ENCODE peak calls at places on chromosomes 11 and 22, in four cellular contexts. G is CD4-positive, alpha-beta T cell; D is lower leg skin; I is upper lobe of right lung. O is an unnamed sample.

GRCh38 chr11:130087294-130087926 is 17.7 kb downstream of the APLP2 start:
- DNase-seq in D (no peak), I (no peak), G (no peak), O (no peak)

GRCh38 chr22:24055283-24055682 is 44.2 kb downstream of the CABIN1 start:
- DNase-seq in D (no peak), G (no peak), I (no peak), O (no peak)

GRCh38 chr22:30668306-30668655 is 606 bp upstream of the DUSP18 start:
- DNase-seq in D (no peak), I (no peak), G (no peak), O (no peak)

GRCh38 chr11:101509911-101510310 is 73.9 kb downstream of the TRPC6 start:
- DNase-seq in D (no peak), I (no peak), G (no peak), O (no peak)

GRCh38 chr22:20271114-20271994 is 3.2 kb upstream of the RTN4R start:
- DNase-seq in I (peak), D (no peak), G (no peak), O (no peak)

GRCh38 chr11:87901366-87901765 is 273.9 kb downstream of the RAB38 start:
- DNase-seq in D (no peak), I (no peak), G (no peak), O (no peak)

GRCh38 chr11:64042301-64042700 is 6.6 kb downstream of the FLRT1 start:
- DNase-seq in I (no peak), D (no peak), G (no peak), O (no peak)

GRCh38 chr22:50583294-50583865 is 731 bp upstream of the CHKB start:
- DNase-seq in D (no peak), I (peak), G (no peak), O (peak)

GRCh38 chr11:71543866-71544265 is 4.4 kb upstream of the KRTAP5-9 start:
- DNase-seq in D (no peak), G (no peak), I (no peak), O (no peak)

GRCh38 chr22:47918276-47918928 is 1156.0 kb downstream of the TBC1D22A start:
- DNase-seq in G (no peak), I (no peak), D (no peak), O (no peak)

GRCh38 chr11:133835258-133836075 is 9.8 kb downstream of the SPATA19 start:
- DNase-seq in G (no peak), I (no peak), D (no peak), O (no peak)

DNA sequence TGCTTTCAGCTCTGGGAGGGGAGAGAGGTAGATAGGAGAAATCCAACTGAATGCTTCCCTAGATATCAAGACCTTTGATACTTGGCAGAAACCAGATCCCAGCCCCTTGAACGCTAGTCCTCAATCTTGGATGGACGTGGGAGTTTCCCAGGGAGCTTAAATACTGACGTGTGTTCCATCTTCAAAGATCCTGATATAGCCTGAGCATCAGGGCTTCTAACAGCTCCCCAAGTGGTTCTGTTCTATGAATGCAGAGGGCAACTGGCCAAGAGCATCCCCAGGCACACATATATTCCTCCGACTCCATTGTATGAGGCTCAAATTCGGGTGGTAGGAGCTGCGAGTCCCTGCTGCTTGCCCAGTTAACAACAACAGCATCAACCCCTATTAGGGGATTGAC is 8.7 kb upstream of the ACCS start:
- DNase-seq in I (no peak), D (no peak), G (no peak), O (no peak)
- TF ChIP-seq CTCF in I (no peak), D (no peak), G (no peak), O (no peak)

GRCh38 chr11:55714982-55715888 is 53.2 kb downstream of the OR4C6 start:
- DNase-seq in D (no peak), G (no peak), I (no peak), O (no peak)
- TF ChIP-seq CTCF in D (no peak), G (no peak), I (peak), O (peak)

DNA sequence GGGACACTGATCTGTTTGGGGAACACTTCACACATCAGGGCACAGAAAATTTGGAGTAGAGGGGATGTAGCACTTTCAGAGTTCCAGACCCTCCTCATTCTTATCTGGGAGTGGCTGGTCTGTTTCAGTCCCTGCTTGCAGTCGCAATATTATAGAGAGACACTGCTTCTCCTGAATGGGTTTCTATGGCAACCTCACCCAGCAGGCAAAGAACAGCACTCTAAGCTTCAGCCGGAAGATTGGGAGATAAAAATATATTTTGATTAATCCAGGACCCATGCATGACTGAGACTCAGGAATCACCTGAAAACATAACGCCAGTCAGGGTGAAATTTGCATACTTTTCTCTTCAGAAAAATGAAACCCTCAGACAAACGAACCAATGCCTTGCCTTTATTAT is 28.6 kb upstream of the SCN3B start:
- DNase-seq in D (no peak), I (no peak), G (no peak), O (no peak)
- TF ChIP-seq CTCF in D (no peak), I (no peak), G (no peak), O (no peak)

DNA sequence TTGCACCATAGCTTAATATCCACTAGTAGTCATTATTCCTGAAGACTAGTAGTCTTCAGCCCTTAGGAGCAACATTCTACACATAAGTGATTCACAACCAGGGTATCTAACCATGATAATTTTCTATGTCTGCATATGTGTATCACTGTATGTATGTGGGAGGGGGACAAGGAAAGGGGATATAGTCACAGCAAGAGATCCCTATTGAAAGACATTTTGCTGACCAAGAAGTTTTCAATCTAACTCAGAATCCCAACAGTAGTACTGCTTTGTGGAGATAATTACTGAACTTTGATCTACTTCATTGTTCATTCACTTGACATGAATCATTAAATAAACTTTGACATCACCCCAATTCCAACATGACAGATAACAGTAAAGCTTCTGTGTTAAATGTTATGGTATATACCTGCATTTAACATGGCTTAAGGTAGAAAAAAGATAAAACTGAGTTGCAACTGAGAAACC is 10.3 kb downstream of the PIK3C2A start:
- DNase-seq in I (no peak), G (no peak), D (no peak), O (no peak)
- TF ChIP-seq CTCF in I (no peak), G (no peak), D (no peak), O (no peak)

DNA sequence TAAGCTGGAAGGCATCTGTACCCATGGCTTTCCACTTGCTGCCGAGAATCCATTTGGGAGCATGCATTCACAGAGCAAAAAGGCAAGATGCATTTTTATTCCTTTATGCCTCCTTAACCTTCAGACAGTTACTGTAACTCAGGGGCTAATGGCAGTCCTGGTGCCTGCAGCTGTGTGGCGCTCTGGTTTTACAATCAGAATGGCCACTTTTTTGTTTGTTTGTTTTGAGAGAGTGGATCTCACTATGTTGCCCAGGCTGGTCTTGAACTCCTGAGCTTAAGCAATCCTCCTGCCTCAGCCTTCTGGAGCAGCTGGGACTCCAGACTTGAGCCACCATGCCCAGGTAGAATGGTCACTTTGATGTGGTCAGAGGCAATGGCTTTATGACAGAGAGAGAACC is 101.8 kb downstream of the NAV2 start:
- DNase-seq in G (no peak), D (no peak), I (no peak), O (no peak)
- TF ChIP-seq CTCF in G (no peak), D (no peak), I (no peak), O (no peak)